ENCODE peak calls at places on chromosomes 5 and 9, in four cellular contexts. One of them, this sample, is unnamed.
A peak's percentile ranks its signal among the peaks of the same experiment; 100 is the strongest.

GRCh38 chr5:175448276-175448675 is 4.3 kb upstream of the DRD1 start:
- DNase-seq in lung: no peak
- DNase-seq in cardiac muscle cell: no peak
- DNase-seq in psoas muscle: no peak
- DNase-seq in this sample: no peak

GRCh38 chr5:114206640-114207039 is 155.2 kb upstream of the KCNN2 start:
- DNase-seq in cardiac muscle cell: no peak
- DNase-seq in lung: no peak
- DNase-seq in psoas muscle: no peak
- DNase-seq in this sample: no peak

GRCh38 chr5:109852371-109853160 is 162.8 kb downstream of the MAN2A1 start:
- DNase-seq in cardiac muscle cell: peak; percentile 11
- DNase-seq in psoas muscle: no peak
- DNase-seq in lung: no peak
- DNase-seq in this sample: no peak

GRCh38 chr9:30575218-30575617 is 1809.2 kb upstream of the ACO1 start:
- DNase-seq in lung: no peak
- DNase-seq in psoas muscle: peak; percentile 10
- DNase-seq in cardiac muscle cell: no peak
- DNase-seq in this sample: no peak

GRCh38 chr5:176714067-176714466 is 66.8 kb downstream of the TSPAN17 start:
- DNase-seq in cardiac muscle cell: no peak
- DNase-seq in lung: no peak
- DNase-seq in psoas muscle: no peak
- DNase-seq in this sample: no peak

GRCh38 chr9:38337706-38338264 is 54.7 kb upstream of the ALDH1B1 start:
- DNase-seq in lung: no peak
- DNase-seq in psoas muscle: no peak
- DNase-seq in cardiac muscle cell: no peak
- DNase-seq in this sample: no peak

GRCh38 chr5:172115541-172115982 is 72.5 kb downstream of the STK10 start:
- DNase-seq in cardiac muscle cell: no peak
- DNase-seq in psoas muscle: no peak
- DNase-seq in lung: no peak
- DNase-seq in this sample: no peak

GRCh38 chr5:55338092-55338613 is 30.4 kb downstream of the MTREX start:
- DNase-seq in cardiac muscle cell: no peak
- DNase-seq in psoas muscle: no peak
- DNase-seq in lung: no peak
- DNase-seq in this sample: no peak

GRCh38 chr5:89374818-89375521 is 492.0 kb upstream of the MEF2C start:
- DNase-seq in lung: no peak
- DNase-seq in psoas muscle: no peak
- DNase-seq in cardiac muscle cell: no peak
- DNase-seq in this sample: no peak

GRCh38 chr9:30197954-30198353 is 2186.5 kb upstream of the ACO1 start:
- DNase-seq in cardiac muscle cell: no peak
- DNase-seq in lung: no peak
- DNase-seq in psoas muscle: no peak
- DNase-seq in this sample: no peak

GRCh38 chr9:109469646-109470358 is 28.3 kb downstream of the PTPN3 start:
- DNase-seq in psoas muscle: peak; percentile 61
- DNase-seq in cardiac muscle cell: peak; percentile 87
- DNase-seq in lung: peak; percentile 68
- DNase-seq in this sample: peak; percentile 83

GRCh38 chr5:75337366-75338021 is 474 bp downstream of the HMGCR start:
- DNase-seq in cardiac muscle cell: peak; percentile 6
- DNase-seq in lung: peak; percentile 34
- DNase-seq in psoas muscle: no peak
- DNase-seq in this sample: peak; percentile 76

GRCh38 chr9:8863064-8863463 is 1063.5 kb upstream of the DMAC1 start:
- DNase-seq in cardiac muscle cell: no peak
- DNase-seq in psoas muscle: no peak
- DNase-seq in lung: no peak
- DNase-seq in this sample: no peak

GRCh38 chr9:19967567-19968459 is 179.0 kb upstream of the SLC24A2 start:
- DNase-seq in lung: no peak
- DNase-seq in psoas muscle: no peak
- DNase-seq in cardiac muscle cell: no peak
- DNase-seq in this sample: no peak

GRCh38 chr5:57494104-57495098 is 11.8 kb upstream of the ACTBL2 start:
- DNase-seq in lung: peak; percentile 82
- DNase-seq in cardiac muscle cell: peak; percentile 99
- DNase-seq in psoas muscle: no peak
- DNase-seq in this sample: peak; percentile 74

GRCh38 chr9:35114921-35115341 is 731 bp downstream of the ATOSB start:
- DNase-seq in cardiac muscle cell: peak; percentile 42
- DNase-seq in psoas muscle: peak; percentile 64
- DNase-seq in lung: peak; percentile 59
- DNase-seq in this sample: peak; percentile 80

GRCh38 chr5:66894480-66895240 is 298.5 kb downstream of the MAST4 start:
- DNase-seq in lung: no peak
- DNase-seq in psoas muscle: no peak
- DNase-seq in cardiac muscle cell: peak; percentile 5
- DNase-seq in this sample: no peak

GRCh38 chr5:68289576-68289975 is 74.0 kb downstream of the PIK3R1 start:
- DNase-seq in lung: no peak
- DNase-seq in cardiac muscle cell: no peak
- DNase-seq in psoas muscle: no peak
- DNase-seq in this sample: no peak

GRCh38 chr5:35009657-35010056 is 38.1 kb downstream of the AGXT2 start:
- DNase-seq in psoas muscle: no peak
- DNase-seq in lung: no peak
- DNase-seq in cardiac muscle cell: peak; percentile 62
- DNase-seq in this sample: no peak

GRCh38 chr9:20356392-20357206 is 265.7 kb downstream of the MLLT3 start:
- DNase-seq in lung: peak; percentile 57
- DNase-seq in cardiac muscle cell: peak; percentile 92
- DNase-seq in psoas muscle: peak; percentile 33
- DNase-seq in this sample: peak; percentile 56

GRCh38 chr5:14379739-14380497 is 201.7 kb upstream of the OTULINL start:
- DNase-seq in cardiac muscle cell: no peak
- DNase-seq in lung: no peak
- DNase-seq in psoas muscle: no peak
- DNase-seq in this sample: peak; percentile 82

GRCh38 chr9:122172131-122172530 is 12.4 kb downstream of the MORN5 start:
- DNase-seq in psoas muscle: no peak
- DNase-seq in cardiac muscle cell: no peak
- DNase-seq in lung: no peak
- DNase-seq in this sample: no peak

GRCh38 chr9:110543631-110544051 is 35.9 kb downstream of the SVEP1 start:
- DNase-seq in cardiac muscle cell: peak; percentile 90
- DNase-seq in lung: no peak
- DNase-seq in psoas muscle: peak; percentile 40
- DNase-seq in this sample: peak; percentile 32

GRCh38 chr9:2925016-2925415 is 81.1 kb upstream of the PUM3 start:
- DNase-seq in psoas muscle: no peak
- DNase-seq in lung: no peak
- DNase-seq in cardiac muscle cell: no peak
- DNase-seq in this sample: no peak

GRCh38 chr5:119439140-119439625 is 13.1 kb upstream of the HSD17B4 start:
- DNase-seq in cardiac muscle cell: no peak
- DNase-seq in psoas muscle: no peak
- DNase-seq in lung: peak; percentile 50
- DNase-seq in this sample: no peak

GRCh38 chr5:71887680-71888079 is 168.6 kb downstream of the CARTPT start:
- DNase-seq in psoas muscle: no peak
- DNase-seq in lung: peak; percentile 6
- DNase-seq in cardiac muscle cell: peak; percentile 90
- DNase-seq in this sample: no peak

GRCh38 chr5:54996476-54996875 is 11.1 kb upstream of the ESM1 start:
- DNase-seq in psoas muscle: no peak
- DNase-seq in lung: no peak
- DNase-seq in cardiac muscle cell: peak; percentile 16
- DNase-seq in this sample: no peak

GRCh38 chr5:3590967-3591900 is 4.4 kb upstream of the IRX1 start:
- DNase-seq in psoas muscle: no peak
- DNase-seq in lung: no peak
- DNase-seq in cardiac muscle cell: no peak
- DNase-seq in this sample: no peak

GRCh38 chr5:78522476-78523105 is 126.0 kb downstream of the LHFPL2 start:
- DNase-seq in cardiac muscle cell: no peak
- DNase-seq in psoas muscle: no peak
- DNase-seq in lung: no peak
- DNase-seq in this sample: no peak

GRCh38 chr5:159825551-159826051 is 90.7 kb upstream of the ADRA1B start:
- DNase-seq in lung: peak; percentile 86
- DNase-seq in psoas muscle: peak; percentile 30
- DNase-seq in cardiac muscle cell: peak; percentile 27
- DNase-seq in this sample: peak; percentile 65

GRCh38 chr5:35308391-35308790 is 78.1 kb upstream of the PRLR start:
- DNase-seq in psoas muscle: no peak
- DNase-seq in lung: no peak
- DNase-seq in cardiac muscle cell: no peak
- DNase-seq in this sample: no peak

GRCh38 chr5:9340095-9340494 is 205.8 kb downstream of the SEMA5A start:
- DNase-seq in lung: no peak
- DNase-seq in psoas muscle: no peak
- DNase-seq in cardiac muscle cell: peak; percentile 37
- DNase-seq in this sample: no peak

GRCh38 chr9:87891754-87892153 is 9.1 kb downstream of the SPATA31E1 start:
- DNase-seq in psoas muscle: no peak
- DNase-seq in cardiac muscle cell: peak; percentile 23
- DNase-seq in lung: no peak
- DNase-seq in this sample: no peak

GRCh38 chr5:145962001-145962400 is 25.6 kb downstream of the SH3RF2 start:
- DNase-seq in psoas muscle: no peak
- DNase-seq in cardiac muscle cell: no peak
- DNase-seq in lung: no peak
- DNase-seq in this sample: no peak

GRCh38 chr5:140588311-140589070 is 23.9 kb downstream of the SLC35A4 start:
- DNase-seq in psoas muscle: no peak
- DNase-seq in cardiac muscle cell: peak; percentile 69
- DNase-seq in lung: no peak
- DNase-seq in this sample: no peak
- H3K27ac ChIP-seq in psoas muscle: peak overlapping the region; percentile 36
- H3K27ac ChIP-seq in cardiac muscle cell: no peak overlapping the region
- H3K27ac ChIP-seq in lung: no peak overlapping the region
- H3K27ac ChIP-seq in this sample: no peak overlapping the region

GRCh38 chr5:170249360-170249759 is 16.6 kb downstream of the C5orf58 start:
- DNase-seq in cardiac muscle cell: no peak
- DNase-seq in lung: no peak
- DNase-seq in psoas muscle: no peak
- DNase-seq in this sample: no peak

GRCh38 chr5:170248172-170248571 is 15.4 kb downstream of the C5orf58 start:
- DNase-seq in psoas muscle: no peak
- DNase-seq in lung: no peak
- DNase-seq in cardiac muscle cell: no peak
- DNase-seq in this sample: no peak

GRCh38 chr5:170250810-170251317 is 18.1 kb downstream of the C5orf58 start:
- DNase-seq in lung: no peak
- DNase-seq in psoas muscle: no peak
- DNase-seq in cardiac muscle cell: no peak
- DNase-seq in this sample: no peak

GRCh38 chr5:170247363-170247762 is 14.6 kb downstream of the C5orf58 start:
- DNase-seq in cardiac muscle cell: peak; percentile 40
- DNase-seq in lung: no peak
- DNase-seq in psoas muscle: no peak
- DNase-seq in this sample: no peak

DNA sequence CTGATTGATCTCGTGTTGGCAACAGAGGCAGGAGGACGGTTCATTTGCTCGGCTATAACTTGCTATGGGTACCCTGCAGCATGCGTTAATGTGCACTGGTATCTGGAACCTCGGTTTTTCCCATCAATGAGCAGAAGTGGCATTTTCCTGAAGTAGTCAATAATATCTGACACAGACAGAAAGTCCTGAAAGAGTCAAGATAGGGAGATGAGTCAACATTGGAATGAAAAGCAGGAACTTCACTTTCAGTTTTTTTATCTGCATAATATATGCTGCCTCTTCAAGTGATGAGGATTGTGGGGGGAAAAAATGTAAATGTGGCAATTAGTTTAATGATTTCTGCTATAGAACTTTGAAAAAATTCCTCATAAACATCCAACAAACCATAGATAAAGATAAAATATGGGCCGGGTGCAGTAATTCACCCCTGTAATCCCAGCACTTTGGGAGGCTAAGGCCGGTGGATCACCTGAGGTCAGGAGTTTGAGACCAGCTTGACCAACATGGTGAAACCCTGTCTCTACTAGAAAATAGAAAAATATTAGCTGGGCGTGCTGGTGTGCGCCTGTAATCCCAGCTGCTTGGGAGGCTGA is 15.9 kb downstream of the C5orf58 start:
- DNase-seq in psoas muscle: no peak
- DNase-seq in lung: no peak
- DNase-seq in cardiac muscle cell: no peak
- DNase-seq in this sample: no peak
- H3K4me1 ChIP-seq in psoas muscle: no peaks in the 10 kb centered on the region
- H3K4me1 ChIP-seq in lung: no peaks in the 10 kb centered on the region
- H3K4me1 ChIP-seq in cardiac muscle cell: peaks cover 9% of the 10 kb centered on the region
- H3K4me1 ChIP-seq in this sample: no peaks in the 10 kb centered on the region

GRCh38 chr5:1285141-1285540 is 9.7 kb downstream of the TERT start:
- DNase-seq in lung: no peak
- DNase-seq in psoas muscle: no peak
- DNase-seq in cardiac muscle cell: no peak
- DNase-seq in this sample: no peak
- H3K4me3 ChIP-seq in lung: no peak overlapping the region
- H3K4me3 ChIP-seq in psoas muscle: no peak overlapping the region
- H3K4me3 ChIP-seq in cardiac muscle cell: no peak overlapping the region
- H3K4me3 ChIP-seq in this sample: no peak overlapping the region

DNA sequence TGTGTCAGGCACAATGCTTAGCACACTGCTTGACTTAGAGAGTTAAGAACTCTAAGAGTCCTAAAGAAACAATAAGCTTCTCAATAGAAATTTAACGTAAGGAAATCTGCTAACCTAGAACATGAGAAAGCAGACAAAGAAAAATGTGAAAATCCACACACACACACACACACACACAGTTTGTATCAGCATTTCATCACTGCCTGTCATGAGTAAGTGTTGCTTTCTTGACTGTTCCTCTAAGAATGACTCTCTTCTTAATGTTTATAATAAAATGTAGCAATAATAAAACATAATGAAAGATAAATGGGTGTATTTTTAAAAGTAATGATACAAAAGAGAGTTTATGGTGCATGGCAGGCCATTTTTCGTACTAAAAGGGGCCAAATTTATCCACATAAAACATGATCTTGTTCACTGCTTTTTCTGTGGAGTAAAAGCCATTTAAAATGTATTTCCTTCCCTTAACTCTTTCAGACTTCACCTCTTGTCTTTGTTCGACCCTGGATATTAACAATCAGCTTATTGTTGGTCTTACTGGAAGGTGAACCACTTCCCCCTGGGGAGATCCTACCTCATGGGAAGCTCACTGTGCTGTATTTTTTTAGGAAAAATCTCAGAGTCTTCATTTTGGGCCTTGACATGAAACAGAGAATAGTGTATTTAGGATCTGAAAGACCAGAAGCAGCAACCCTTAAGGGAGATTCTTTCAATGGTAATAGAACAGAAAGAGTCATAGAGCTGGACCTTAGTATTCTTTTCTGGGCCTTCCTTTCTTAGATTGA is 107.3 kb upstream of the ANKRD55 start:
- DNase-seq in lung: no peak
- DNase-seq in cardiac muscle cell: peak; percentile 32
- DNase-seq in psoas muscle: no peak
- DNase-seq in this sample: no peak
- H3K27ac ChIP-seq in lung: no peak overlapping the region
- H3K27ac ChIP-seq in cardiac muscle cell: no peak overlapping the region
- H3K27ac ChIP-seq in psoas muscle: no peak overlapping the region
- H3K27ac ChIP-seq in this sample: no peak overlapping the region